ENCODE peak calls at places on chromosome 11, in nine cellular contexts. C, V, Q, T, A, X, P, E and H are unnamed samples.

GRCh38 chr11:120710354-120711187 is 199.0 kb downstream of the GRIK4 start:
- DNase-seq in X (no peak), T (peak; percentile 66), A (peak; percentile 92), E (no peak), P (no peak), V (peak; percentile 83), Q (no peak), C (peak; percentile 69), H (no peak)

GRCh38 chr11:103465555-103466140 is 356.4 kb downstream of the DYNC2H1 start:
- DNase-seq in E (no peak), Q (no peak), C (no peak), T (no peak), A (peak; percentile 12), P (no peak), X (no peak), V (no peak), H (no peak)

GRCh38 chr11:94799726-94800125 is 31.6 kb downstream of the AMOTL1 start:
- DNase-seq in V (no peak), E (no peak), A (no peak), X (no peak), P (no peak), T (no peak), Q (no peak), C (no peak), H (no peak)

GRCh38 chr11:46381046-46381835 is at the start of gene MDK:
- DNase-seq in A (peak; percentile 56), C (peak; percentile 73), V (no peak), P (no peak), T (no peak), E (no peak), X (peak; percentile 70), Q (peak; percentile 48), H (peak; percentile 46)

GRCh38 chr11:17658211-17658610 is 61.2 kb upstream of the MYOD1 start:
- DNase-seq in A (no peak), E (no peak), T (no peak), X (no peak), C (no peak), Q (no peak), P (no peak), V (no peak), H (no peak)

GRCh38 chr11:88411265-88411664 is 73.7 kb upstream of the CTSC start:
- DNase-seq in A (no peak), P (no peak), E (no peak), T (no peak), C (no peak), V (no peak), Q (no peak), X (no peak), H (no peak)

GRCh38 chr11:59154585-59154984 is 11.9 kb downstream of the FAM111A start:
- DNase-seq in C (no peak), A (no peak), T (no peak), V (no peak), E (no peak), P (no peak), Q (no peak), X (no peak), H (no peak)

GRCh38 chr11:117192401-117192875 is 6.7 kb upstream of the TAGLN start:
- DNase-seq in A (no peak), V (no peak), Q (no peak), T (no peak), C (no peak), P (no peak), E (no peak), X (no peak), H (no peak)

DNA sequence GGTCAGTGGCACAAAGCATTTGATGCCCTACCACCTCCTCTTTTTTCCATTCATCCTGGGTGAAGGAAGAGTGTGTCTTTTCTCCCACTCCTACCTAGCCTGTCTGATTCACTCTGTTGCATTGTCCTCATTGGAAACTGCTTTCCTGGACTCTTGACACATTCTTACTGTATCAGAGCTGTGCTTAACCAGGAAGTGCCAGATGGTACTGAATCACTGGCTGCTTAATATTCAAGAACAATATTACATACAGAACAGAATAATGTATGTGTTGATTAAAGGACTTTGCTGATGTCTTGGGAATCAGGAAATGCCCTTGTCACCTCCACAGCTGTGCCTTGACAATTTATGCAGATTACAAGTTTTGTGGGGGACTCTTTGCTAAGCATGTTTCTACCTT is 44.4 kb downstream of the SVIP start:
- DNase-seq in X (no peak), A (peak; percentile 63), Q (no peak), E (no peak), T (no peak), C (no peak), V (no peak), P (no peak), H (no peak)
- H3K27ac ChIP-seq in X (no peak overlapping the region), A (no peak overlapping the region), Q (no peak overlapping the region), E (no peak overlapping the region), T (no peak overlapping the region), C (no peak overlapping the region), V (no peak overlapping the region), P (no peak overlapping the region), H (no peak overlapping the region)

DNA sequence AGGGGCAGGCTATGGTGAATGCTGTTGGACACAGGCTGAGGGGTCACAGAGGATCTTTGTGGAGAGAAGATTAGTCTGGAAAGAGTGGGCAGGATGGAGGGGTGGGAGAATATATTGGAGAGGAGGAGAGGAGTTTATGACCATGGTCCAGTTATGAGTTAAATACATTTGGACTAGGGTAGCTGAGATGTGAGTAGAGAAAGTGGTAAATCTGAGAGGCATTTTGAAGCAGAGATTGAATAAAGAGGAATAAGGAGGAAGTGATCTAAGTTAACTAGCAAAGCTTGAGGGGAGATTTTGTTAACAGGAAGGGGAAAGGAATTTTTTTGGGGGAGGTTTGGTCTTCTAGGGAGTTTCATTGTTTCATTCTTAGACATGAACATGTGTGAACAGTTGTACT is 43.2 kb upstream of the EED start:
- DNase-seq in T (no peak), C (no peak), E (no peak), A (no peak), V (no peak), P (no peak), Q (no peak), X (no peak), H (no peak)
- H3K27ac ChIP-seq in T (no peak overlapping the region), C (no peak overlapping the region), E (no peak overlapping the region), A (no peak overlapping the region), V (no peak overlapping the region), P (no peak overlapping the region), Q (no peak overlapping the region), X (no peak overlapping the region), H (no peak overlapping the region)

GRCh38 chr11:76578655-76579046 is 91.9 kb downstream of the LRRC32 start:
- DNase-seq in V (no peak), T (peak; percentile 76), C (peak; percentile 53), E (peak; percentile 57), P (peak; percentile 45), Q (no peak), A (no peak), X (peak; percentile 35), H (no peak)

GRCh38 chr11:76577199-76577920 is 93.2 kb downstream of the LRRC32 start:
- DNase-seq in Q (no peak), V (no peak), A (peak; percentile 89), C (no peak), T (no peak), P (no peak), E (peak; percentile 63), X (peak; percentile 75), H (no peak)

GRCh38 chr11:76579047-76579751 is 91.3 kb downstream of the LRRC32 start:
- DNase-seq in E (peak; percentile 64), P (peak; percentile 41), V (no peak), T (no peak), Q (no peak), A (peak; percentile 80), X (peak; percentile 40), C (peak; percentile 52), H (no peak)

GRCh38 chr11:76579752-76580151 is 90.8 kb downstream of the LRRC32 start:
- DNase-seq in E (no peak), P (no peak), A (no peak), Q (no peak), T (no peak), V (no peak), C (no peak), X (no peak), H (no peak)

DNA sequence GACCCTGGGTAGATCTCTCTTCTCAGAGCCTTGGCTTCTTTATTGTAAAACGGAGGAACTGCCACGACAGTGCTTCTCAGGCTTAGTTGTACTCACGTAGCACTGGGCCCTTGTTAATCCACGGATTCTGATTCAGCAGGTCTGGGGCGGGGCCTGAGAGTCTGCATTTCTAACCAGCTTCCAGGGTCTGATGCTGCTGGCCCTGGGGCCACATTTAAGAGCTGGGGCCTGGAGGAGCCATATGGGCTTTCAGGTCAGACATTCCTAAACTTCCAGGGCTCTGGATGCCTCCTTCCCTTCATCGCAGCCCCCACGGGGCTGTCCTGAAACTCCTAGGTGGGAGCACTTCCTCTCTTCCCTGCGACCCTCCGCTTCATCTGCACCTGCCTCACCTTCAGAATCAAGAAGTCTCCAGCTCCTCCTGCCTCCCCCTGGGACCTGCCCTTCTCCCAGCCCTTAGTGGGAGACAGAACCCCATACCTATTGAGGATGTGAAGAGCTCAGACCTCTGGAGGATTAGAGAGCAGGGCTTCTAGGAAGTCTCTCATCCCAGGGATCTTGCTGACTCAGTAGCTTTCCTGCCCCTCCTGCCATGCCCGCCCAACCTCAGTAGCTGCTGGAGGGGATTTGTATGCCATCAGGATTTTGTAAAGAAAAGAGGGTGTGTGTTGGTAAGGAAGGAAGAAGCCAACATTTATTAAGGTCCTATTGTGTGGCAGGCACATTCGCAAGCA is 92.5 kb downstream of the LRRC32 start:
- DNase-seq in E (no peak), A (no peak), V (no peak), C (no peak), X (no peak), T (no peak), P (no peak), Q (no peak), H (no peak)
- H3K27ac ChIP-seq in E (peak overlapping the region; percentile 79), A (peak overlapping the region; percentile 78), V (peak overlapping the region; percentile 68), C (no peak overlapping the region), X (peak overlapping the region; percentile 67), T (peak overlapping the region; percentile 81), P (peak overlapping the region; percentile 67), Q (peak overlapping the region; percentile 68), H (no peak overlapping the region)

GRCh38 chr11:112656772-112657428 is 304.3 kb upstream of the NCAM1 start:
- DNase-seq in A (peak; percentile 42), V (no peak), C (no peak), T (no peak), X (no peak), E (no peak), Q (no peak), P (no peak), H (no peak)

GRCh38 chr11:112650568-112650967 is 310.7 kb upstream of the NCAM1 start:
- DNase-seq in P (no peak), X (no peak), A (no peak), E (no peak), Q (no peak), V (no peak), C (no peak), T (no peak), H (no peak)

GRCh38 chr11:112651345-112651744 is 309.9 kb upstream of the NCAM1 start:
- DNase-seq in Q (no peak), T (no peak), C (no peak), P (no peak), E (no peak), V (no peak), A (no peak), X (no peak), H (no peak)

GRCh38 chr11:112655386-112655785 is 305.8 kb upstream of the NCAM1 start:
- DNase-seq in T (peak; percentile 80), X (no peak), E (peak; percentile 50), Q (peak; percentile 33), V (peak; percentile 67), P (peak; percentile 45), A (peak; percentile 81), C (no peak), H (no peak)

DNA sequence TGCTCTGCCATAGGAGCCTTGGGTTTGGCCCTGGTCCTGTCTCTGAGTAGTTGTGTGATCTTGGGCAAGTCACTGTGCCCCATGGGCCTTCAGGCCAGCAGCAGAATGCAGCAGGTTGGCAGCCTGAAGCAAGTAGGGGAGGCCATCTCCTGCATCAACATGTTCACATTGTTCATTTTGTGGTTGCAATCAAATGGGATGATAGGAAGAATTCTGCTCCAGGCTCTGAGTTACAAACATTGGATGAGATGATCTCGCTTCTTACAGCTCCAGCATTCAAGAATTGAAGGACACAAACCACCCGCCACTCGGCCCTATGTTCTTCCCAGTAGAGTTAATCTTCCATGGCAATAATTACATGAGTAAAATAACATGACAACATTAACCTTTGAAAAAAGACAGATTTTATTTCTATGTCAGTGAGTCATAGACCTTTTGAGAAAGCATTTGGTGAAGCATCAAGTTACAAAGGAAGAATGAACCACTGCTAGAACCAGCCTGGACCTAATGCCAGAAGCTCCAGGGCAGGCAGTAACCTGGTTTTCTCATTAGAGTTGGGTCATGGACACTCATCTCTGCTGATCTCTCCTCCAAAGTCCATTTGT is 308.3 kb upstream of the NCAM1 start:
- DNase-seq in E (no peak), A (peak; percentile 10), C (no peak), P (no peak), Q (no peak), V (no peak), X (no peak), T (no peak), H (no peak)
- H3K27ac ChIP-seq in E (no peak overlapping the region), A (no peak overlapping the region), C (no peak overlapping the region), P (no peak overlapping the region), Q (no peak overlapping the region), V (no peak overlapping the region), X (no peak overlapping the region), T (no peak overlapping the region), H (no peak overlapping the region)